ENCODE peak calls at places on chromosomes 12 and 14, in six cellular contexts. G, P, I, B, V and Y are unnamed samples.

GRCh38 chr12:132427999-132428871 is 61.7 kb upstream of the FBRSL1 start:
- DNase-seq in G (no peak), P (no peak), I (no peak), B (no peak), V (no peak), Y (no peak)

GRCh38 chr12:62044450-62044849 is 215.8 kb upstream of the USP15 start:
- DNase-seq in G (no peak), P (no peak), I (no peak), B (no peak), V (no peak), Y (no peak)

GRCh38 chr12:72323881-72324280 is 51.7 kb downstream of the TRHDE start:
- DNase-seq in G (no peak), P (no peak), I (no peak), B (peak; percentile 64), V (no peak), Y (no peak)

GRCh38 chr12:115849262-115849943 is 428.1 kb downstream of the MED13L start:
- DNase-seq in G (no peak), P (no peak), I (no peak), B (no peak), V (no peak), Y (no peak)

GRCh38 chr12:111636209-111636928 is 37.3 kb upstream of the ATXN2 start:
- DNase-seq in G (no peak), P (peak; percentile 61), I (no peak), B (peak; percentile 54), V (peak; percentile 39), Y (no peak)

GRCh38 chr14:77043177-77043983 is 14.9 kb upstream of the IRF2BPL start:
- DNase-seq in G (peak; percentile 94), P (no peak), I (no peak), B (peak; percentile 91), V (no peak), Y (no peak)

GRCh38 chr12:40793471-40793870 is 101.2 kb downstream of the CNTN1 start:
- DNase-seq in G (no peak), P (no peak), I (no peak), B (no peak), V (no peak), Y (no peak)

GRCh38 chr14:96091149-96091693 is 52.1 kb downstream of the C14orf132 start:
- DNase-seq in G (no peak), P (no peak), I (no peak), B (no peak), V (no peak), Y (no peak)

GRCh38 chr14:84298738-84299137 is 1231.2 kb upstream of the FLRT2 start:
- DNase-seq in G (no peak), P (no peak), I (no peak), B (no peak), V (no peak), Y (no peak)

GRCh38 chr12:52821826-52822660 is 8.1 kb upstream of the KRT4 start:
- DNase-seq in G (no peak), P (no peak), I (peak; percentile 26), B (no peak), V (no peak), Y (no peak)

GRCh38 chr14:30709201-30709600 is 87.1 kb downstream of the SCFD1 start:
- DNase-seq in G (no peak), P (no peak), I (no peak), B (no peak), V (no peak), Y (no peak)

GRCh38 chr12:125954362-125954761 is 889.1 kb downstream of the AACS start:
- DNase-seq in G (no peak), P (no peak), I (no peak), B (no peak), V (no peak), Y (no peak)

GRCh38 chr14:103499709-103500108 is 22.9 kb downstream of the CKB start:
- DNase-seq in G (no peak), P (no peak), I (no peak), B (no peak), V (no peak), Y (no peak)

GRCh38 chr12:107903377-107904061 is 129.0 kb downstream of the ASCL4 start:
- DNase-seq in G (no peak), P (peak; percentile 82), I (no peak), B (no peak), V (peak; percentile 17), Y (peak; percentile 88)

GRCh38 chr14:64220056-64220455 is 74.1 kb downstream of the ESR2 start:
- DNase-seq in G (no peak), P (no peak), I (no peak), B (no peak), V (no peak), Y (no peak)
- TF ChIP-seq CTCF in G (no peak), P (no peak), I (no peak), B (no peak), V (no peak), Y (no peak)

GRCh38 chr14:91910201-91910600 is 37.3 kb downstream of the FBLN5 start:
- DNase-seq in G (no peak), P (no peak), I (no peak), B (no peak), V (no peak), Y (no peak)

GRCh38 chr14:91906374-91906773 is 39.0 kb upstream of the TC2N start:
- DNase-seq in G (no peak), P (no peak), I (no peak), B (no peak), V (no peak), Y (no peak)

GRCh38 chr14:91912035-91912434 is 35.5 kb downstream of the FBLN5 start:
- DNase-seq in G (peak; percentile 9), P (no peak), I (no peak), B (no peak), V (no peak), Y (no peak)

GRCh38 chr14:91911474-91912032 is 35.9 kb downstream of the FBLN5 start:
- DNase-seq in G (peak; percentile 49), P (peak; percentile 14), I (no peak), B (peak; percentile 33), V (no peak), Y (peak; percentile 50)
- TF ChIP-seq CTCF in G (peak; percentile 71), P (peak; percentile 51), I (peak; percentile 68), B (peak; percentile 43), V (peak; percentile 46), Y (peak; percentile 38)

DNA sequence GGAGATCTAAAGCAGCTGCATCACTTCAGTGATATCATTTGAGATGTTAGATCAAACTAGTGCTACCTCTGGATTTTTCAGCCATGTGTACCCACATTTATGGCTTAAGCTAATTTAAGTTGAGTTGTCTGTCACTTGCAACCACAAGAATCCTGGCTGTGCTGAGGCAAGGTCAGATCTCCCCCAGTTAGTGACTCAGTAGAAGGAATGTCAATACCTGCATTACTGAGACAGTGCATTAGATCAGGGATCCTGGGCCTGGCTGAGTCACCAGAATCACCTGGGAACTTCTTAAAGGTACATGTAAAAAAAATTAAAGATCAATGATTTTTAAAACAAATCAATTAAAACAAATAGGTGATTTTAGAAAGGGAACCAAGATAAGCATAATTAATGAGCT is 84.6 kb upstream of the GRIN2B start:
- DNase-seq in G (peak; percentile 88), P (no peak), I (no peak), B (no peak), V (no peak), Y (no peak)
- TF ChIP-seq CTCF in G (no peak), P (no peak), I (no peak), B (no peak), V (no peak), Y (no peak)

GRCh38 chr12:96617178-96617577 is 127.8 kb downstream of the CFAP54 start:
- DNase-seq in G (no peak), P (no peak), I (no peak), B (no peak), V (no peak), Y (no peak)
- TF ChIP-seq CTCF in G (peak; percentile 33), P (peak; percentile 14), I (no peak), B (no peak), V (no peak), Y (no peak)

GRCh38 chr12:28766398-28766797 is 382.7 kb upstream of the FAR2 start:
- DNase-seq in G (no peak), P (no peak), I (no peak), B (no peak), V (no peak), Y (no peak)
- TF ChIP-seq CTCF in G (no peak), P (no peak), I (no peak), B (no peak), V (no peak), Y (no peak)

DNA sequence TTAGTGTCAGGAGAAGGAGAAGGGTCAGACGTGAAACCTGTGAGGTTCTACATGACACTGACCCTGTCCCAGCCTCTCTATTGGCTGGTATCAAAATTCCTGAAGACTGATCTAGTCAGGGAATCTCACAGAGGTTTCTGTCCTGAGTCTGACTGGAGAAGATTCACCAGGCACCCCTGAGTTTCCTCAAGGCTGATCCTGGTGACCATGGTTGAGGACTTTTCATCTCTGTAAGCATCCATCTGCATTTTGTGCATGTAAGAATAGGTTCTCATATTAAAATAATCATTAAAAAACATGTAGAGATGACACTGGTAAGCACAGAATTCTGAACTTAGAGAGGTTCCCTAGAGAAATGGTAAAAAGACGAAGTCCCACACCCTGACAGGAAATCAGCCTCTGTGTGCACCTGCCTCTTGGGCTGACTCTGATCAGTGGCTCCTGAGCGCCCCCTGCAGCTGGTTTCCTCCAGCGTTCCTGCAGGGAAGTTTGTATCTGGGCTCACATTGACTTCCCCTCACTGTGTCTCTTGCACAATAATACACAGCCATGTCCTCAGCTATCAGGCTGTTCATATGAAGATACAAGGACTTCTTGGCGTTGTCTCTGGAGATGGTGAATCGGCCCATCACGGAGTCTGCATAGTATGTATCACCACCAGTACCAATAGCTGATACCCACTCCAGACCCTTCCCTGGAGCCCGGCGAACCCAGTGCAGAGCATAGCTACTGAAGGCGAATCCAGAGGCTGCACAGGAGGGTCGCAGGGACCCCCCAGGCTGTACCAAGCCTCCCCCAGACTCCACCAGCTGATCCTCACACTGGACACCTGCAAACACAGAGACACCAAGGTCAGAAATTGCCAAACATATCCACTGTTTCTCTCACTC is 991.9 kb downstream of the TMEM121 start:
- DNase-seq in G (no peak), P (no peak), I (no peak), B (no peak), V (no peak), Y (peak; percentile 29)
- TF ChIP-seq CTCF in G (no peak), P (no peak), I (peak; percentile 20), B (no peak), V (no peak), Y (peak; percentile 87)

GRCh38 chr12:47770086-47770726 is 2.8 kb upstream of the SLC48A1 start:
- DNase-seq in G (no peak), P (no peak), I (no peak), B (peak; percentile 55), V (no peak), Y (no peak)

GRCh38 chr12:47766496-47767196 is 6.4 kb upstream of the SLC48A1 start:
- DNase-seq in G (no peak), P (no peak), I (no peak), B (no peak), V (no peak), Y (no peak)

GRCh38 chr12:47768323-47768811 is 4.7 kb upstream of the SLC48A1 start:
- DNase-seq in G (peak; percentile 95), P (no peak), I (peak; percentile 71), B (peak; percentile 25), V (no peak), Y (no peak)

GRCh38 chr12:47769234-47770085 is 3.6 kb upstream of the SLC48A1 start:
- DNase-seq in G (no peak), P (no peak), I (no peak), B (no peak), V (no peak), Y (no peak)

GRCh38 chr12:47767197-47767724 is 5.8 kb upstream of the SLC48A1 start:
- DNase-seq in G (no peak), P (peak; percentile 30), I (no peak), B (peak; percentile 19), V (no peak), Y (peak; percentile 76)
- TF ChIP-seq CTCF in G (peak; percentile 82), P (peak; percentile 42), I (peak; percentile 72), B (peak; percentile 55), V (peak; percentile 62), Y (peak; percentile 73)